ENCODE peak calls at places on chromosomes 13 and 19, in nine cellular contexts. Z is posterior cingulate gyrus; E is left ventricle myocardium superior; W is AG08396; P is stimulated activated CD4-positive, alpha-beta T cell treated with anti-CD3 and anti-CD28 coated beads, Interleukin-1b, Interleukin-23, amount 100 ng/mL, for 1 hour; F is Calu3; A is GF-D8; J is HFFc6; U is skeletal muscle cell. C is an unnamed sample.
A peak's percentile ranks its signal among the peaks of the same experiment; 100 is the strongest.

GRCh38 chr19:41958367-41959055 is 610 bp downstream of the RABAC1 start:
- DNase-seq in Z (peak; percentile 69), E (peak; percentile 90), W (peak; percentile 91), P (peak; percentile 82), F (peak; percentile 95), A (no peak), J (peak; percentile 53), U (peak; percentile 36), C (peak; percentile 91)

GRCh38 chr19:46515879-46516350 is 20.2 kb upstream of the PNMA8B start:
- DNase-seq in Z (no peak), E (no peak), W (peak; percentile 75), P (no peak), F (peak; percentile 34), A (no peak), J (peak; percentile 27), U (no peak), C (peak; percentile 80)

GRCh38 chr13:103371271-103371670 is 305.1 kb upstream of the SLC10A2 start:
- DNase-seq in Z (no peak), E (no peak), W (no peak), P (no peak), F (no peak), A (no peak), J (no peak), U (peak; percentile 48), C (no peak)

GRCh38 chr19:28701491-28701890 is 511.5 kb downstream of the UQCRFS1 start:
- DNase-seq in Z (no peak), E (no peak), W (no peak), P (no peak), F (no peak), A (no peak), J (peak; percentile 31), U (peak; percentile 35), C (no peak)

GRCh38 chr13:110312669-110313031 is 5.6 kb downstream of the COL4A2 start:
- DNase-seq in Z (no peak), E (no peak), W (peak; percentile 77), P (no peak), F (no peak), A (no peak), J (peak; percentile 89), U (no peak), C (no peak)

GRCh38 chr13:98576963-98577822 is at the start of gene STK24:
- DNase-seq in Z (no peak), E (peak; percentile 89), W (peak; percentile 93), P (peak; percentile 52), F (peak; percentile 66), A (peak; percentile 33), J (peak; percentile 64), U (no peak), C (peak; percentile 88)

GRCh38 chr13:98959299-98959698 is 18.6 kb downstream of the DOCK9 start:
- DNase-seq in Z (no peak), E (no peak), W (no peak), P (no peak), F (no peak), A (no peak), J (no peak), U (no peak), C (no peak)

GRCh38 chr13:113022391-113023216 is 53.6 kb downstream of the MCF2L start:
- DNase-seq in Z (no peak), E (no peak), W (no peak), P (no peak), F (no peak), A (no peak), J (no peak), U (no peak), C (no peak)

GRCh38 chr19:12194827-12195500 is 32.1 kb downstream of the ZNF136 start:
- DNase-seq in Z (peak; percentile 93), E (peak; percentile 91), W (peak; percentile 51), P (peak; percentile 52), F (no peak), A (no peak), J (no peak), U (peak; percentile 8), C (no peak)

GRCh38 chr19:56596676-56597075 is 1.6 kb downstream of the ZNF71 start:
- DNase-seq in Z (no peak), E (no peak), W (no peak), P (no peak), F (no peak), A (no peak), J (no peak), U (no peak), C (no peak)

GRCh38 chr19:44566984-44567383 is 37.5 kb upstream of the CEACAM20 start:
- DNase-seq in Z (no peak), E (no peak), W (no peak), P (no peak), F (no peak), A (peak; percentile 63), J (no peak), U (no peak), C (no peak)

C was measured in K562.